ENCODE peak calls at places on chromosome 1, in eight cellular contexts. One of them, this sample, is unnamed.

GRCh38 chr1:116820362-116820761 is 66.1 kb downstream of the CD2 start:
- DNase-seq in SW480: no peak
- DNase-seq in progenitor cell of endocrine pancreas: no peak
- DNase-seq in Daoy: peak; percentile 100
- DNase-seq in cortex of kidney: no peak
- DNase-seq in transverse colon: no peak
- DNase-seq in iris pigment epithelial cell: peak; percentile 88
- DNase-seq in central memory CD4-positive, alpha-beta T cell: no peak
- DNase-seq in this sample: no peak

GRCh38 chr1:204285438-204286322 is 71.9 kb upstream of the GOLT1A start:
- DNase-seq in SW480: no peak
- DNase-seq in progenitor cell of endocrine pancreas: no peak
- DNase-seq in Daoy: no peak
- DNase-seq in cortex of kidney: no peak
- DNase-seq in transverse colon: no peak
- DNase-seq in iris pigment epithelial cell: no peak
- DNase-seq in central memory CD4-positive, alpha-beta T cell: no peak
- DNase-seq in this sample: no peak

GRCh38 chr1:111570781-111571181 is 48.8 kb upstream of the RAP1A start:
- DNase-seq in SW480: no peak
- DNase-seq in progenitor cell of endocrine pancreas: no peak
- DNase-seq in Daoy: peak; percentile 47
- DNase-seq in cortex of kidney: no peak
- DNase-seq in transverse colon: peak; percentile 14
- DNase-seq in iris pigment epithelial cell: peak; percentile 18
- DNase-seq in central memory CD4-positive, alpha-beta T cell: no peak
- DNase-seq in this sample: peak; percentile 34

GRCh38 chr1:235954306-235955283 is 87.9 kb upstream of the LYST start:
- DNase-seq in SW480: peak; percentile 33
- DNase-seq in progenitor cell of endocrine pancreas: no peak
- DNase-seq in Daoy: no peak
- DNase-seq in cortex of kidney: no peak
- DNase-seq in transverse colon: peak; percentile 54
- DNase-seq in iris pigment epithelial cell: no peak
- DNase-seq in central memory CD4-positive, alpha-beta T cell: peak; percentile 35
- DNase-seq in this sample: peak; percentile 48

GRCh38 chr1:110291241-110292030 is 47.7 kb upstream of the RBM15 start:
- DNase-seq in SW480: no peak
- DNase-seq in progenitor cell of endocrine pancreas: no peak
- DNase-seq in Daoy: no peak
- DNase-seq in cortex of kidney: no peak
- DNase-seq in transverse colon: peak; percentile 51
- DNase-seq in iris pigment epithelial cell: no peak
- DNase-seq in central memory CD4-positive, alpha-beta T cell: no peak
- DNase-seq in this sample: no peak

GRCh38 chr1:7249516-7249915 is 464.3 kb downstream of the CAMTA1 start:
- DNase-seq in SW480: no peak
- DNase-seq in progenitor cell of endocrine pancreas: no peak
- DNase-seq in Daoy: no peak
- DNase-seq in cortex of kidney: no peak
- DNase-seq in transverse colon: no peak
- DNase-seq in iris pigment epithelial cell: no peak
- DNase-seq in central memory CD4-positive, alpha-beta T cell: no peak
- DNase-seq in this sample: no peak

GRCh38 chr1:20584890-20585289 is 4.0 kb upstream of the CDA start:
- DNase-seq in SW480: peak; percentile 20
- DNase-seq in progenitor cell of endocrine pancreas: no peak
- DNase-seq in Daoy: peak; percentile 66
- DNase-seq in cortex of kidney: no peak
- DNase-seq in transverse colon: no peak
- DNase-seq in iris pigment epithelial cell: no peak
- DNase-seq in central memory CD4-positive, alpha-beta T cell: no peak
- DNase-seq in this sample: no peak

GRCh38 chr1:25253911-25254310 is 6.7 kb upstream of the RSRP1 start:
- DNase-seq in SW480: no peak
- DNase-seq in progenitor cell of endocrine pancreas: no peak
- DNase-seq in Daoy: peak; percentile 39
- DNase-seq in cortex of kidney: no peak
- DNase-seq in transverse colon: no peak
- DNase-seq in iris pigment epithelial cell: peak; percentile 66
- DNase-seq in central memory CD4-positive, alpha-beta T cell: no peak
- DNase-seq in this sample: no peak

GRCh38 chr1:43711524-43712386 is 4.4 kb downstream of the ST3GAL3 start:
- DNase-seq in SW480: no peak
- DNase-seq in progenitor cell of endocrine pancreas: no peak
- DNase-seq in Daoy: peak; percentile 68
- DNase-seq in cortex of kidney: no peak
- DNase-seq in transverse colon: no peak
- DNase-seq in iris pigment epithelial cell: peak; percentile 91
- DNase-seq in central memory CD4-positive, alpha-beta T cell: no peak
- DNase-seq in this sample: no peak

GRCh38 chr1:41662656-41663437 is 178.4 kb upstream of the EDN2 start:
- DNase-seq in SW480: peak; percentile 61
- DNase-seq in progenitor cell of endocrine pancreas: peak; percentile 31
- DNase-seq in Daoy: peak; percentile 77
- DNase-seq in cortex of kidney: no peak
- DNase-seq in transverse colon: peak; percentile 24
- DNase-seq in iris pigment epithelial cell: peak; percentile 66
- DNase-seq in central memory CD4-positive, alpha-beta T cell: no peak
- DNase-seq in this sample: no peak

GRCh38 chr1:19646366-19646765 is 2.3 kb downstream of the NBL1 start:
- DNase-seq in SW480: no peak
- DNase-seq in progenitor cell of endocrine pancreas: no peak
- DNase-seq in Daoy: no peak
- DNase-seq in cortex of kidney: no peak
- DNase-seq in transverse colon: peak; percentile 89
- DNase-seq in iris pigment epithelial cell: no peak
- DNase-seq in central memory CD4-positive, alpha-beta T cell: no peak
- DNase-seq in this sample: no peak

GRCh38 chr1:246214708-246215504 is 292.2 kb downstream of the SMYD3 start:
- DNase-seq in SW480: peak; percentile 83
- DNase-seq in progenitor cell of endocrine pancreas: no peak
- DNase-seq in Daoy: peak; percentile 88
- DNase-seq in cortex of kidney: no peak
- DNase-seq in transverse colon: peak; percentile 27
- DNase-seq in iris pigment epithelial cell: peak; percentile 97
- DNase-seq in central memory CD4-positive, alpha-beta T cell: no peak
- DNase-seq in this sample: no peak

GRCh38 chr1:188652678-188653077 is 1823.9 kb downstream of the PLA2G4A start:
- DNase-seq in SW480: no peak
- DNase-seq in progenitor cell of endocrine pancreas: no peak
- DNase-seq in Daoy: peak; percentile 59
- DNase-seq in cortex of kidney: no peak
- DNase-seq in transverse colon: no peak
- DNase-seq in iris pigment epithelial cell: peak; percentile 89
- DNase-seq in central memory CD4-positive, alpha-beta T cell: no peak
- DNase-seq in this sample: no peak

GRCh38 chr1:14996133-14997050 is 157.2 kb upstream of the TMEM51 start:
- DNase-seq in SW480: peak; percentile 78
- DNase-seq in progenitor cell of endocrine pancreas: no peak
- DNase-seq in Daoy: peak; percentile 79
- DNase-seq in cortex of kidney: no peak
- DNase-seq in transverse colon: no peak
- DNase-seq in iris pigment epithelial cell: peak; percentile 62
- DNase-seq in central memory CD4-positive, alpha-beta T cell: no peak
- DNase-seq in this sample: no peak

GRCh38 chr1:166080277-166080964 is 86.4 kb downstream of the FAM78B start:
- DNase-seq in SW480: no peak
- DNase-seq in progenitor cell of endocrine pancreas: no peak
- DNase-seq in Daoy: peak; percentile 33
- DNase-seq in cortex of kidney: no peak
- DNase-seq in transverse colon: no peak
- DNase-seq in iris pigment epithelial cell: no peak
- DNase-seq in central memory CD4-positive, alpha-beta T cell: no peak
- DNase-seq in this sample: no peak

GRCh38 chr1:21165076-21165475 is 11.6 kb downstream of the EIF4G3 start:
- DNase-seq in SW480: no peak
- DNase-seq in progenitor cell of endocrine pancreas: no peak
- DNase-seq in Daoy: no peak
- DNase-seq in cortex of kidney: no peak
- DNase-seq in transverse colon: no peak
- DNase-seq in iris pigment epithelial cell: no peak
- DNase-seq in central memory CD4-positive, alpha-beta T cell: no peak
- DNase-seq in this sample: no peak

GRCh38 chr1:202711949-202712635 is 1.8 kb upstream of the SYT2 start:
- DNase-seq in SW480: no peak
- DNase-seq in progenitor cell of endocrine pancreas: no peak
- DNase-seq in Daoy: no peak
- DNase-seq in cortex of kidney: no peak
- DNase-seq in transverse colon: no peak
- DNase-seq in iris pigment epithelial cell: no peak
- DNase-seq in central memory CD4-positive, alpha-beta T cell: no peak
- DNase-seq in this sample: no peak

GRCh38 chr1:48216941-48217340 is 5.6 kb upstream of the SLC5A9 start:
- DNase-seq in SW480: no peak
- DNase-seq in progenitor cell of endocrine pancreas: no peak
- DNase-seq in Daoy: no peak
- DNase-seq in cortex of kidney: no peak
- DNase-seq in transverse colon: no peak
- DNase-seq in iris pigment epithelial cell: no peak
- DNase-seq in central memory CD4-positive, alpha-beta T cell: no peak
- DNase-seq in this sample: no peak

GRCh38 chr1:94925561-94926364 is 1.1 kb downstream of the CNN3 start:
- DNase-seq in SW480: peak; percentile 90
- DNase-seq in progenitor cell of endocrine pancreas: peak; percentile 81
- DNase-seq in Daoy: peak; percentile 98
- DNase-seq in cortex of kidney: no peak
- DNase-seq in transverse colon: peak; percentile 51
- DNase-seq in iris pigment epithelial cell: peak; percentile 81
- DNase-seq in central memory CD4-positive, alpha-beta T cell: peak; percentile 3
- DNase-seq in this sample: peak; percentile 6

GRCh38 chr1:7339953-7340352 is 431.1 kb upstream of the VAMP3 start:
- DNase-seq in SW480: no peak
- DNase-seq in progenitor cell of endocrine pancreas: no peak
- DNase-seq in Daoy: no peak
- DNase-seq in cortex of kidney: no peak
- DNase-seq in transverse colon: no peak
- DNase-seq in iris pigment epithelial cell: peak; percentile 37
- DNase-seq in central memory CD4-positive, alpha-beta T cell: no peak
- DNase-seq in this sample: no peak

GRCh38 chr1:95352767-95353166 is 118.8 kb downstream of the RWDD3 start:
- DNase-seq in SW480: peak; percentile 75
- DNase-seq in progenitor cell of endocrine pancreas: no peak
- DNase-seq in Daoy: no peak
- DNase-seq in cortex of kidney: no peak
- DNase-seq in transverse colon: no peak
- DNase-seq in iris pigment epithelial cell: no peak
- DNase-seq in central memory CD4-positive, alpha-beta T cell: no peak
- DNase-seq in this sample: no peak

GRCh38 chr1:224721000-224721399 is 104.9 kb downstream of the CNIH3 start:
- DNase-seq in SW480: no peak
- DNase-seq in progenitor cell of endocrine pancreas: no peak
- DNase-seq in Daoy: no peak
- DNase-seq in cortex of kidney: no peak
- DNase-seq in transverse colon: no peak
- DNase-seq in iris pigment epithelial cell: no peak
- DNase-seq in central memory CD4-positive, alpha-beta T cell: no peak
- DNase-seq in this sample: no peak

GRCh38 chr1:95323117-95323516 is 89.1 kb downstream of the RWDD3 start:
- DNase-seq in SW480: peak; percentile 22
- DNase-seq in progenitor cell of endocrine pancreas: no peak
- DNase-seq in Daoy: peak; percentile 47
- DNase-seq in cortex of kidney: no peak
- DNase-seq in transverse colon: no peak
- DNase-seq in iris pigment epithelial cell: no peak
- DNase-seq in central memory CD4-positive, alpha-beta T cell: no peak
- DNase-seq in this sample: no peak

GRCh38 chr1:231160851-231161710 is 777 bp upstream of the TRIM67 start:
- DNase-seq in SW480: no peak
- DNase-seq in progenitor cell of endocrine pancreas: no peak
- DNase-seq in Daoy: no peak
- DNase-seq in cortex of kidney: no peak
- DNase-seq in transverse colon: no peak
- DNase-seq in iris pigment epithelial cell: no peak
- DNase-seq in central memory CD4-positive, alpha-beta T cell: no peak
- DNase-seq in this sample: no peak